ENCODE peak calls at places on chromosomes 4 and X, in four cellular contexts. B is GM23338, Z is HCT116, Q is K562. S is an unnamed sample.

GRCh38 chrX:15301924-15302323 is 13.5 kb downstream of the ASB11 start:
- DNase-seq in Q (no peak), B (no peak), Z (no peak), S (no peak)

GRCh38 chr4:158259955-158260575 is 49.8 kb downstream of the TMEM144 start:
- DNase-seq in Q (no peak), Z (peak; percentile 13), B (peak; percentile 67), S (no peak)

GRCh38 chr4:2785613-2786012 is 7.3 kb upstream of the SH3BP2 start:
- DNase-seq in Z (no peak), Q (peak; percentile 46), B (no peak), S (no peak)

GRCh38 chrX:9700555-9700954 is 65.1 kb downstream of the GPR143 start:
- DNase-seq in Q (no peak), B (peak; percentile 46), Z (no peak), S (no peak)

GRCh38 chr4:115292320-115293092 is 179.1 kb upstream of the NDST4 start:
- DNase-seq in B (no peak), Q (no peak), Z (no peak), S (no peak)

GRCh38 chr4:127182687-127183086 is 450.1 kb upstream of the INTU start:
- DNase-seq in B (no peak), Z (no peak), Q (no peak), S (no peak)

GRCh38 chr4:177271091-177271490 is 38.6 kb upstream of the NEIL3 start:
- DNase-seq in B (no peak), Z (no peak), Q (no peak), S (no peak)

GRCh38 chr4:184282895-184283654 is 65.4 kb upstream of the ENPP6 start:
- DNase-seq in Q (no peak), B (no peak), Z (no peak), S (no peak)

GRCh38 chr4:56149601-56150000 is 200.9 kb downstream of the CEP135 start:
- DNase-seq in Q (no peak), B (no peak), Z (no peak), S (no peak)

GRCh38 chr4:41509411-41510008 is 28.4 kb upstream of the LIMCH1 start:
- DNase-seq in Z (no peak), B (no peak), Q (no peak), S (no peak)

GRCh38 chrX:120857240-120857639 is 18.4 kb downstream of the CT47B1 start:
- DNase-seq in Z (peak; percentile 7), B (peak; percentile 88), Q (no peak), S (no peak)

GRCh38 chr4:121900132-121900983 is 30.1 kb upstream of the BBS7 start:
- DNase-seq in Q (peak; percentile 55), Z (peak; percentile 56), B (peak; percentile 84), S (peak; percentile 24)

DNA sequence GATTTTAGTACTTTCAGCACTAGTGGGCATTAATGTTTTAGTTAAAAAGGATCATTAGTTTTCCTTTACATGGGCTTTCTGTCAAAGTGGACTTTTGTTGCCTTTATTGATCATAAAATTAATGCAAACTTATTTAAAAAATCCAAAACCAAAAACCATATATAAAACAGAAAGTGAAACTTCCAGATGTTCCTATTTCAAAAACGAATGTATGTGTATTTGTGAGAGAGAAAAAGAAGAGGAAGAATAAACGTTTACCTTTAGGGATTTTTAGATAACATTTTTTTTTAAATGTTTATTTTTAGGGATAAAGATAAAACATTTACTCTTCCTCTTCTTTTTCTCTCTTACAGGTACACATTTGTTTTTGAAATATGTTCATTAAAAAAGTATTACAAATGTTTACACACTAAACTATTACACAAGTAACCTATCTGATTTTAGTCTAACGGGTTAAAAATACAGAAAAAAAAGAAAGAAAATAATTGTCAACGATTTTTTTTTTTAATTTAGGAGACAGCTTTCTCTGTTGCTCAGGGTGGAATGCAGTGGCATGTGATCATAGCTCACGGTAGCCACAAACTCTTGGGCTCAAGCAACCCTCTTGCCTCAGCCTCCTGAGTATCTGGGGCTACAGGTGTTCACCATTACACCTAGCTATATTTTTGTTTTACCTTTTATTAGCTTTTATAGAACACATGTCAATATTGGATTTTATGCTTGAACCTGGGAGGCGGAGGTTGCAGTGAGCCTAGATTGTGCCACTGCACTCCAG is 16.8 kb upstream of the COX18 start:
- DNase-seq in B (no peak), Q (no peak), Z (no peak), S (no peak)
- H3K36me3 ChIP-seq in B (peaks cover 18% of the 10 kb centered on the region), Q (peaks cover 74% of the 10 kb centered on the region), Z (peaks cover 8% of the 10 kb centered on the region), S (peaks cover 8% of the 10 kb centered on the region)

GRCh38 chr4:185936650-185937376 is 124.8 kb upstream of the SORBS2 start:
- DNase-seq in Q (no peak), B (no peak), Z (no peak), S (no peak)
- TF ChIP-seq REST in Q (no peak), B (no peak), Z (no peak), S (no peak)

GRCh38 chr4:4289575-4289929 is 402 bp downstream of the LYAR start:
- DNase-seq in Z (no peak), B (no peak), Q (no peak), S (no peak)

GRCh38 chr4:4281787-4282186 is 8.2 kb downstream of the LYAR start:
- DNase-seq in Q (no peak), B (no peak), Z (no peak), S (no peak)

GRCh38 chr4:4288098-4288497 is 1.9 kb downstream of the LYAR start:
- DNase-seq in Z (no peak), B (no peak), Q (no peak), S (no peak)

GRCh38 chr4:4289055-4289454 is 899 bp downstream of the LYAR start:
- DNase-seq in Z (no peak), Q (no peak), B (no peak), S (no peak)

DNA sequence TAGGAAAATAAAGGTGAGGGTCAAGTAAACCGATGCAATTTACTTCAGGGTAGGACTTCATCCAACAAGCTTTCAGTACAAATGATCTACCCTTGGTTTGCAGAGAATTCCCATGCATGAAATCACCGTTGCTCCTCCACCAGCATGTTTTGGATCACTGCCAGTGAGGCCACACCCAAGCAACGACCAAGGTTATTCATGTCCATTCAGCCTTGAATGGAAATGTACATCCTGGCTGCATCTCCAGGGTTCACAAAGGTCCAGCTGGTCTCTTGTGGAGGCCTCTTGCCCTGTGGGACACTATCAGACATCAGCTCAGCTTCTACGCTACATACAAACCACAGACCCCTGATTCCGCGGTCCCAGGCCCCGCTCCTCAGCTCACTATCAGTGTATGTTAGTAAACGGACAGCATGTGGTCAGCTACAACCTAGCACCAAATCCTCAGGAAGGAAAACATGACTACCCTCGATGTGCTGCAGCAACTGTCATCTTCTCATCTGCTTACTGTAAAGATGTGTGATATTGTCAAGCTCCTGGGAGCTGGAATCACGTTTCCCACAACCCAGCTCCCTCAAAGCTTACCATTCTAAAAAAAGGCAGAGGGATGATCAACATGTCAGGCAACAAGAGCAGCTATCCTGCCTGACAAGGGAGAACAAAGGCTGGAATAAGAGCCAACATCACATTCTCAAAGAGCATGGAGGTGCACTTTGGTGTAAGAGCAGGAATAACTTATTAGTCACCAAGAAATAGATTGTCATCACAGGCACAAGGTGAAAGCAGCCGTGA is 4.9 kb downstream of the LYAR start:
- DNase-seq in Z (no peak), B (no peak), Q (no peak), S (no peak)
- H3K36me3 ChIP-seq in Z (peaks cover 60% of the 10 kb centered on the region), B (peaks cover 51% of the 10 kb centered on the region), Q (peaks cover 76% of the 10 kb centered on the region), S (peaks cover 23% of the 10 kb centered on the region)

DNA sequence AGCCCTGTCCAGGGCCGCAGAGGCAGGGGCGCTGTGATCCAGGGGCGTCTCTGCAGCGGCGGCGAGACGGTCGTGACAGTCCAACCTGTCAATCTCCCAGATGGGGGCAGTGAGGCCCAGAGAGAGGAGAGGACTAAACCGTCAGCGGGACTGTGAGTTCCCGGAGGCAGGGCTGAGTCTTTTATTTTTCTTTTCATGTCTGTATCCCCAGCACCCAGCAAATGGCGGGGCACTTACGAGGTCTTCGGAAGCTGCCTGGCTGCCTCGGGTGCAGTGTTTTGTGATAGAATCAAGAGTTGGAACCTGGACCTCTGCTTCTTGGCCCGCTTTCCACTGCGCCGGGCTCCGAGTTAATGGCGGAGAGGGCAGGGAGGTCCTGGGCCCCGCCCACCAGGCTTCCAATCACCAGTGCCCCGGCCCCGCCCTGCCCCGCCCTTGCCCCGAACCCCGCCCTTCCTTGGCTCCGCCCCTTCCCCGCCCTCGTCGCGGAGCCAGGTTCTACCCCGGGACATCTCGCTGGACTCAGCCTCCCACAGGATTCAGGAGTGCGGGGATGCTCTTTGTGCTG is 35.3 kb upstream of the GRPEL1 start:
- DNase-seq in Q (peak; percentile 99), B (peak; percentile 95), Z (peak; percentile 60), S (no peak)
- TF ChIP-seq REST in Q (no peak), B (no peak), Z (no peak), S (no peak)

GRCh38 chr4:48379587-48380140 is 38.3 kb downstream of the SLAIN2 start:
- DNase-seq in Z (no peak), B (no peak), Q (no peak), S (no peak)
- H3K36me3 ChIP-seq in Z (peaks cover 4% of the 10 kb centered on the region), B (no peaks in the 10 kb centered on the region), Q (peaks cover 59% of the 10 kb centered on the region), S (peaks cover 4% of the 10 kb centered on the region)

DNA sequence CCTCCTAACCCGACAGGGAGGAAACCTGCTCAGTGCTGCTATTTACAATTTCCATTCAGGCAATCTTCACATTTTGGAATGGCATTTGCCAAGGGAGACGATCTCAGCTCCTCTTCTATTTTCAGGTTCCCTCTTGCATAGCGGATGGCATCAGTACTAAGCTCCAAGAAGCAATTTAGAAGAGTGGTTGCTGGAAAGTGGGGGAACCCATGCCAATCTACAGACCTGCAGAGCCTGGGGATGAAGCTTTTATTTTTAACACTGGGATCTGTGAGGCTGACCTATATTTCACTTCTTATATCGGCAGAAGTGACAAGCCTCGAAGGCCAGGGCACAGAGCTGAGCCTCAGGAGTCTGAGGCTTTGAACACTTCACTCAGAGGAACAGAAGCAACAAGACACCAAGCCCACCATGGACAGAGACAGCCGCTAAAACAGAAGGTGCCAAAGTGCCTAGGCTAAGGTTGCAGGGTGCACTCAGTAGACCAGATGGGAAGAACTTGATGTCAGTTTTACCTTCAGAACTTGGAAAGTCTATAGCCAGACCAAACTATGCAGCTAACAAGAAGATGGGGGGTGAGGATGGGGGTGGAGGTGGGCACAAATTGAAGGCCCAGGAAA is 43.9 kb downstream of the SCD5 start:
- DNase-seq in B (no peak), Q (no peak), Z (no peak), S (no peak)
- TF ChIP-seq REST in B (peak; percentile 47), Q (no peak), Z (peak; percentile 14), S (no peak)